ENCODE peak calls at places on chromosomes 1 and 21, in seven cellular contexts. C is naive thymus-derived CD4-positive, alpha-beta T cell; B is IMR-90; F is CD8-positive, alpha-beta memory T cell; V is mammary epithelial cell; K is uterus; Z is neural progenitor cell. T is an unnamed sample. For H3K9me3 and H3K4me1, the result is how much of the 10 kb centered on the place peaks cover.

GRCh38 chr21:33070921-33071877 is 1.3 kb downstream of the OLIG1 start:
- DNase-seq in C (no peak), B (no peak), F (no peak), V (peak), K (no peak), Z (peak), T (no peak)

GRCh38 chr1:1893291-1893985 is 2.6 kb upstream of the GNB1 start:
- DNase-seq in C (no peak), B (no peak), F (no peak), V (no peak), K (no peak), Z (no peak), T (no peak)

GRCh38 chr1:64396817-64397216 is 73.1 kb upstream of the CACHD1 start:
- DNase-seq in C (no peak), B (no peak), F (no peak), V (no peak), K (no peak), Z (peak), T (no peak)

GRCh38 chr1:81802601-81803422 is 2.1 kb downstream of the ADGRL2 start:
- DNase-seq in C (no peak), B (peak), F (no peak), V (peak), K (peak), Z (peak), T (peak)

GRCh38 chr1:244862354-244862698 is 2.0 kb downstream of the HNRNPU start:
- DNase-seq in C (no peak), B (no peak), F (no peak), V (peak), K (no peak), Z (no peak), T (no peak)

GRCh38 chr1:97529600-97529999 is 391.2 kb downstream of the DPYD start:
- DNase-seq in C (no peak), B (no peak), F (no peak), V (no peak), K (no peak), Z (no peak), T (no peak)

GRCh38 chr1:1014896-1015681 is 1.8 kb downstream of the ISG15 start:
- DNase-seq in C (no peak), B (no peak), F (no peak), V (no peak), K (no peak), Z (peak), T (no peak)

GRCh38 chr1:110185181-110185580 is 24.9 kb upstream of the KCNC4 start:
- DNase-seq in C (no peak), B (no peak), F (no peak), V (no peak), K (no peak), Z (no peak), T (no peak)

GRCh38 chr21:40846566-40847411 is at the start of gene DSCAM:
- DNase-seq in C (no peak), B (no peak), F (no peak), V (peak), K (no peak), Z (peak), T (no peak)

GRCh38 chr1:53075206-53075605 is 13.2 kb downstream of the PODN start:
- DNase-seq in C (no peak), B (no peak), F (no peak), V (no peak), K (no peak), Z (no peak), T (no peak)

GRCh38 chr1:5989731-5990271 is 2.4 kb downstream of the NPHP4 start:
- DNase-seq in C (no peak), B (no peak), F (no peak), V (no peak), K (no peak), Z (no peak), T (no peak)

GRCh38 chr1:28370220-28371010 is 875 bp downstream of the PHACTR4 start:
- DNase-seq in C (no peak), B (peak), F (no peak), V (no peak), K (no peak), Z (peak), T (no peak)

GRCh38 chr1:157142245-157142644 is 4.0 kb upstream of the ETV3 start:
- DNase-seq in C (no peak), B (no peak), F (no peak), V (no peak), K (no peak), Z (no peak), T (no peak)

GRCh38 chr1:155911156-155912055 is at the start of gene RIT1:
- DNase-seq in C (peak), B (peak), F (peak), V (peak), K (peak), Z (peak), T (peak)

GRCh38 chr1:164902491-164902890 is 343.5 kb downstream of the PBX1 start:
- DNase-seq in C (no peak), B (no peak), F (no peak), V (no peak), K (no peak), Z (peak), T (no peak)

GRCh38 chr1:174160109-174160473 is 771 bp downstream of the RABGAP1L start:
- DNase-seq in C (no peak), B (peak), F (no peak), V (peak), K (peak), Z (peak), T (peak)

GRCh38 chr1:185645686-185646085 is 88.5 kb upstream of the HMCN1 start:
- DNase-seq in C (no peak), B (peak), F (no peak), V (no peak), K (no peak), Z (no peak), T (no peak)

GRCh38 chr1:186626969-186627368 is 53.3 kb downstream of the PTGS2 start:
- DNase-seq in C (no peak), B (peak), F (no peak), V (no peak), K (no peak), Z (no peak), T (no peak)

GRCh38 chr1:20992327-20993056 is 184.2 kb downstream of the EIF4G3 start:
- DNase-seq in C (no peak), B (peak), F (no peak), V (no peak), K (no peak), Z (no peak), T (no peak)

GRCh38 chr1:88763649-88764406 is 79.8 kb downstream of the PKN2 start:
- DNase-seq in C (no peak), B (peak), F (no peak), V (peak), K (no peak), Z (no peak), T (no peak)

DNA sequence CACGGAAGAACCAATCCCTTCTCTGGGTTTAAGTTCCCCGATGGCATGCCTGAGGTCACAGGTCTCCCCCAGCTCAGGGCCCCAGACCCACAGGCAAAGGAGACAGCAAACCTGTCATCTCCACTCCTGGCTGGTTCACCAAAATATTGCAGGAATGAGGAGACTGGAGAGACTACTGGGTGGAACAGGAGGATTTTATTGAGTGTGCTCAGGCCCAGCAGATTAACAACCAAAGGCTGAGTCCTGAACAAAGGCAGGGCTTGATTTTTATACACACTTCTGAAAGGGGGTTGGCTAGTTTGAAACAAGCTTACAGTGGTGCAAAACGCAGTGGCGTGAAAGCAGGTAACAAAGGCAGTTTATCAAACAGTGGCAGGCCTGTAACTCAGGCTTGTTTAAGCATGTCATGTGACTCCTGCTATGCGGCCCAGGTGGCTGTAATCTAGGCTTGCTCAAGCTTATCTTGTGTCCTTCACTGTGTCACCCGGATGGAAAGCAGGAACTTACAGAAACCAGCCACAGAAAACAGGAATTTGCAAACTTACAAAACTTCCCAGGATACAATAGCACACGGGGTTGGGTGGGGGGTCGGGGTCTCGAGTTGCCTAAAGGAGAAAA is 27.4 kb upstream of the KCNJ15 start:
- DNase-seq in C (no peak), B (no peak), F (no peak), V (peak), K (no peak), Z (peak), T (no peak)
- H3K9me3 ChIP-seq in C (under half), B (under half), F (under half), V (under half), K (under half), Z (under half), T (under half)

DNA sequence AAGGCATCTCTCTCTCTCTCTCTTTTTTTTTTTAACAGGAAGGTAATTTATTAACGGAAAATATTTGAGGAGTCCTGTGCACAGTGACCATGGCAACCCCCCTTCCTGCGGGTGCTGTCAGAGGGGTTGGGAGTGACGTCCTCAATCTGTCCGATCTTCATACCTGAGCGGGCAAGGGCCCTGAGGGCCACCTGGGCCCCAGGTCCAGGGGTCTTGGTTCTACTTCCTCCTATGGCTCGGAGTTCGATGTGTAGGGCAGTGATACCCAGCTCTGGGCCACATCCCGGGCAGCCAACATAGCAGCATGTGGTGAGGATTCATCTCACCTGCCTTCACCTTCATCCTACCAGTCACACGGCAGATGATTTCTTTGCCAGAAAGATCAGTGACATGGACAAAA is 11.0 kb downstream of the MAPKAPK2 start:
- DNase-seq in C (no peak), B (no peak), F (no peak), V (no peak), K (no peak), Z (no peak), T (no peak)
- H3K4me1 ChIP-seq in C (under half), B (half or more), F (under half), V (under half), K (under half), Z (under half), T (under half)

GRCh38 chr1:94727846-94728715 is 92.1 kb upstream of the SLC44A3 start:
- DNase-seq in C (no peak), B (peak), F (no peak), V (peak), K (no peak), Z (no peak), T (no peak)
- H3K27ac ChIP-seq in C (no peak), B (peak), F (no peak), V (peak), K (no peak), Z (no peak), T (peak)

DNA sequence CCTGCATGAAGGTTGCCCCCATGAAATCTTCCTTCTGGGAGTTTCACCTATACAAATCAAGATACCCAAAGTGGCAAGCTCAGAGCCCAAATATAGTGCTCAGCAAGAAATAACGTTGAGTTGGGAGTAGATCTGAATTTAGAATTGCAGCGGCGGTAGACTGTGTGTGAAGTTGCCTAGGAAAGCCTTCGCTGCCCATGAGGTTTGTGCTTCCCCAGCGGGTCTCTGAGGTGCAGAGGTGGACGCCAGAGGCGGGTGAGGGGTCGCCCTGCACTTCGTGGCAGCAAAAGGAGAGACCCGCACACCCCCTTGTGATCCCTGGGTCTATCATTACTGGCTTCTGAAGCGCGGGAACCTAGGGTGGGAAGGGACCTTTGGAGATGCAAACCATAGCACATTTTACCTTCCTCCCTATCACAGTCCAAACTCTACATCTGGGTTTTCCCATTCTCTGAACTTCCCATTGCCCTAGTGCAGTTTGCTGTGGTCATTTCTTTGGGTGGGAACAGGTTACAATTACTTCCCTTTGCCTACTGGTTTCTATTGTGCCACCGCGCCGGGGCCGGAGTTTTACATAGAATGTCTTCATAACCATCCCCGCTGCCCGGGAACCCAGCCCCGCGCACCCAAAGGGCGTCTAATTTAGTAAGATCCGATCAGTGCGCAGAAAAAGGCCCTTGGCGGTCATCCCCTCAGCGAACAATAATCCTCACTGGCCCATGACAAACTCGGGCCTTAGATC is 5.2 kb downstream of the TBX15 start:
- DNase-seq in C (no peak), B (no peak), F (no peak), V (no peak), K (no peak), Z (no peak), T (no peak)
- H3K9me3 ChIP-seq in C (under half), B (under half), F (under half), V (under half), K (under half), Z (under half), T (under half)

GRCh38 chr1:23596382-23597358 is 37.4 kb upstream of the ID3 start:
- DNase-seq in C (no peak), B (no peak), F (no peak), V (no peak), K (no peak), Z (no peak), T (no peak)
- H3K4me1 ChIP-seq in C (half or more), B (under half), F (half or more), V (under half), K (under half), Z (half or more), T (under half)

GRCh38 chr1:59179673-59180072 is 117.2 kb upstream of the FGGY start:
- DNase-seq in C (no peak), B (peak), F (no peak), V (no peak), K (no peak), Z (no peak), T (no peak)

GRCh38 chr1:59180715-59181114 is 116.2 kb upstream of the FGGY start:
- DNase-seq in C (no peak), B (peak), F (no peak), V (no peak), K (no peak), Z (no peak), T (no peak)

GRCh38 chr1:59177756-59178155 is 119.1 kb upstream of the FGGY start:
- DNase-seq in C (no peak), B (no peak), F (no peak), V (no peak), K (no peak), Z (no peak), T (no peak)

GRCh38 chr1:59178803-59179202 is 118.1 kb upstream of the FGGY start:
- DNase-seq in C (no peak), B (no peak), F (no peak), V (no peak), K (peak), Z (no peak), T (no peak)

GRCh38 chr1:59178339-59178744 is 118.6 kb upstream of the FGGY start:
- DNase-seq in C (no peak), B (peak), F (no peak), V (no peak), K (peak), Z (no peak), T (no peak)
- H3K27ac ChIP-seq in C (no peak), B (peak), F (no peak), V (no peak), K (peak), Z (no peak), T (peak)